ENCODE peak calls at places on chromosome X, in eight cellular contexts. K is colonic mucosa, P is astrocyte, X is IMR-90, A is PC-3, J is cardiac muscle cell, T is HCT116, W is endothelial cell of umbilical vein. I is an unnamed sample. For H3K4me1 and H3K9me3, the result is how much of the 10 kb centered on the place peaks cover.

GRCh38 chrX:121389976-121390709 is 342.7 kb downstream of the GLUD2 start:
- DNase-seq in K (peak), P (peak), X (no peak), A (peak), J (no peak), T (peak), W (no peak), I (peak)

GRCh38 chrX:139881130-139881529 is 51.7 kb downstream of the ATP11C start:
- DNase-seq in K (no peak), P (peak), X (peak), A (no peak), J (no peak), T (peak), W (no peak), I (peak)

GRCh38 chrX:9612146-9612505 is 147.3 kb downstream of the TBL1X start:
- DNase-seq in K (no peak), P (no peak), X (no peak), A (no peak), J (no peak), T (no peak), W (no peak), I (no peak)

GRCh38 chrX:103467870-103468269 is 51.4 kb downstream of the RAB40A start:
- DNase-seq in K (no peak), P (no peak), X (no peak), A (no peak), J (no peak), T (no peak), W (no peak), I (no peak)

GRCh38 chrX:153327561-153327960 is 6.0 kb upstream of the PNMA6F start:
- DNase-seq in K (no peak), P (no peak), X (no peak), A (no peak), J (no peak), T (no peak), W (no peak), I (no peak)

GRCh38 chrX:136531951-136532350 is at the start of gene VGLL1:
- DNase-seq in K (no peak), P (no peak), X (no peak), A (peak), J (no peak), T (no peak), W (no peak), I (no peak)

GRCh38 chrX:133921764-133922389 is 63.5 kb downstream of the GPC3 start:
- DNase-seq in K (peak), P (no peak), X (peak), A (peak), J (peak), T (peak), W (peak), I (peak)

GRCh38 chrX:22975786-22976185 is 24.0 kb upstream of the DDX53 start:
- DNase-seq in K (no peak), P (no peak), X (no peak), A (no peak), J (no peak), T (no peak), W (no peak), I (no peak)

GRCh38 chrX:155048997-155049619 is 21.8 kb downstream of the CMC4 start:
- DNase-seq in K (peak), P (no peak), X (peak), A (peak), J (peak), T (no peak), W (peak), I (peak)

GRCh38 chrX:49844622-49845021 is 15.5 kb downstream of the PAGE4 start:
- DNase-seq in K (no peak), P (no peak), X (no peak), A (no peak), J (no peak), T (no peak), W (no peak), I (no peak)

GRCh38 chrX:71302461-71303213 is 1.1 kb downstream of the ITGB1BP2 start:
- DNase-seq in K (no peak), P (peak), X (peak), A (peak), J (no peak), T (no peak), W (peak), I (no peak)

GRCh38 chrX:135528756-135529155 is 8.3 kb downstream of the INTS6L start:
- DNase-seq in K (no peak), P (no peak), X (no peak), A (no peak), J (no peak), T (no peak), W (no peak), I (no peak)

GRCh38 chrX:87518504-87518903 is 902 bp downstream of the KLHL4 start:
- DNase-seq in K (no peak), P (peak), X (peak), A (peak), J (peak), T (no peak), W (peak), I (no peak)

GRCh38 chrX:11064851-11065600 is 46.1 kb upstream of the HCCS start:
- DNase-seq in K (no peak), P (peak), X (peak), A (peak), J (no peak), T (no peak), W (no peak), I (peak)

GRCh38 chrX:15915959-15916703 is 61.5 kb upstream of the AP1S2 start:
- DNase-seq in K (no peak), P (peak), X (peak), A (no peak), J (no peak), T (no peak), W (no peak), I (no peak)

GRCh38 chrX:4706961-4707360 is 993.5 kb upstream of the PRKX start:
- DNase-seq in K (no peak), P (no peak), X (no peak), A (no peak), J (no peak), T (no peak), W (no peak), I (no peak)

GRCh38 chrX:132774312-132774711 is 184.1 kb downstream of the HS6ST2 start:
- DNase-seq in K (no peak), P (no peak), X (no peak), A (peak), J (no peak), T (no peak), W (no peak), I (no peak)

GRCh38 chrX:109619816-109620215 is 5.2 kb downstream of the KCNE5 start:
- DNase-seq in K (no peak), P (no peak), X (no peak), A (no peak), J (no peak), T (no peak), W (no peak), I (no peak)

GRCh38 chrX:110086916-110087484 is 84.1 kb downstream of the TMEM164 start:
- DNase-seq in K (no peak), P (peak), X (peak), A (peak), J (no peak), T (peak), W (peak), I (peak)

GRCh38 chrX:118718737-118719136 is 8.7 kb upstream of the IL13RA1 start:
- DNase-seq in K (no peak), P (no peak), X (no peak), A (no peak), J (no peak), T (no peak), W (no peak), I (no peak)

GRCh38 chrX:137052641-137053235 is 18.9 kb upstream of the GPR101 start:
- DNase-seq in K (no peak), P (no peak), X (no peak), A (peak), J (no peak), T (no peak), W (no peak), I (no peak)

GRCh38 chrX:3651272-3651671 is 62.2 kb downstream of the PRKX start:
- DNase-seq in K (no peak), P (no peak), X (peak), A (peak), J (peak), T (peak), W (peak), I (peak)

GRCh38 chrX:120308558-120308957 is 2.7 kb downstream of the TMEM255A start:
- DNase-seq in K (no peak), P (no peak), X (no peak), A (no peak), J (peak), T (no peak), W (no peak), I (no peak)

GRCh38 chrX:9433596-9433995 is 31.3 kb upstream of the TBL1X start:
- DNase-seq in K (no peak), P (peak), X (no peak), A (no peak), J (no peak), T (no peak), W (no peak), I (no peak)

GRCh38 chrX:18973527-18974192 is 10.3 kb downstream of the PHKA2 start:
- DNase-seq in K (peak), P (no peak), X (no peak), A (peak), J (no peak), T (no peak), W (no peak), I (no peak)

GRCh38 chrX:154735695-154736393 is 15.0 kb downstream of the GAB3 start:
- DNase-seq in K (no peak), P (peak), X (peak), A (peak), J (no peak), T (no peak), W (peak), I (peak)

GRCh38 chrX:100663651-100664050 is 19.7 kb downstream of the SRPX2 start:
- DNase-seq in K (no peak), P (no peak), X (no peak), A (no peak), J (no peak), T (no peak), W (no peak), I (no peak)

GRCh38 chrX:1385251-1385794 is 6.6 kb downstream of the SLC25A6 start:
- DNase-seq in K (no peak), P (no peak), X (no peak), A (no peak), J (no peak), T (no peak), W (no peak), I (no peak)

GRCh38 chrX:129932792-129933321 is 26.9 kb downstream of the UTP14A start:
- DNase-seq in K (peak), P (no peak), X (no peak), A (peak), J (no peak), T (no peak), W (no peak), I (peak)

GRCh38 chrX:56978172-56978571 is 17.2 kb downstream of the SPIN3 start:
- DNase-seq in K (peak), P (peak), X (peak), A (peak), J (peak), T (peak), W (peak), I (peak)

GRCh38 chrX:153922932-153923857 is 2.9 kb downstream of the ARHGAP4 start:
- DNase-seq in K (peak), P (peak), X (peak), A (peak), J (no peak), T (no peak), W (peak), I (peak)

GRCh38 chrX:9955506-9955905 is 11.7 kb upstream of the CLDN34 start:
- DNase-seq in K (no peak), P (peak), X (peak), A (no peak), J (no peak), T (no peak), W (no peak), I (peak)

GRCh38 chrX:119573222-119573621 is 1.1 kb upstream of the UBE2A start:
- DNase-seq in K (no peak), P (no peak), X (no peak), A (no peak), J (no peak), T (no peak), W (no peak), I (no peak)

GRCh38 chrX:13502590-13502989 is 66.8 kb upstream of the EGFL6 start:
- DNase-seq in K (no peak), P (no peak), X (no peak), A (no peak), J (peak), T (no peak), W (peak), I (no peak)
- H3K4me3 ChIP-seq in K (no peak), P (no peak), X (no peak), A (no peak), J (no peak), T (no peak), W (no peak), I (no peak)

GRCh38 chrX:107675365-107675654 is 47.0 kb downstream of the PRPS1 start:
- DNase-seq in K (no peak), P (no peak), X (no peak), A (no peak), J (no peak), T (no peak), W (no peak), I (no peak)

GRCh38 chrX:107673401-107673800 is 45.1 kb downstream of the PRPS1 start:
- DNase-seq in K (no peak), P (no peak), X (no peak), A (no peak), J (no peak), T (no peak), W (no peak), I (no peak)

GRCh38 chrX:107673933-107674479 is 45.7 kb downstream of the PRPS1 start:
- DNase-seq in K (peak), P (peak), X (no peak), A (no peak), J (no peak), T (no peak), W (peak), I (peak)

GRCh38 chrX:107675823-107676555 is 47.7 kb downstream of the PRPS1 start:
- DNase-seq in K (no peak), P (no peak), X (peak), A (no peak), J (no peak), T (no peak), W (no peak), I (peak)

DNA sequence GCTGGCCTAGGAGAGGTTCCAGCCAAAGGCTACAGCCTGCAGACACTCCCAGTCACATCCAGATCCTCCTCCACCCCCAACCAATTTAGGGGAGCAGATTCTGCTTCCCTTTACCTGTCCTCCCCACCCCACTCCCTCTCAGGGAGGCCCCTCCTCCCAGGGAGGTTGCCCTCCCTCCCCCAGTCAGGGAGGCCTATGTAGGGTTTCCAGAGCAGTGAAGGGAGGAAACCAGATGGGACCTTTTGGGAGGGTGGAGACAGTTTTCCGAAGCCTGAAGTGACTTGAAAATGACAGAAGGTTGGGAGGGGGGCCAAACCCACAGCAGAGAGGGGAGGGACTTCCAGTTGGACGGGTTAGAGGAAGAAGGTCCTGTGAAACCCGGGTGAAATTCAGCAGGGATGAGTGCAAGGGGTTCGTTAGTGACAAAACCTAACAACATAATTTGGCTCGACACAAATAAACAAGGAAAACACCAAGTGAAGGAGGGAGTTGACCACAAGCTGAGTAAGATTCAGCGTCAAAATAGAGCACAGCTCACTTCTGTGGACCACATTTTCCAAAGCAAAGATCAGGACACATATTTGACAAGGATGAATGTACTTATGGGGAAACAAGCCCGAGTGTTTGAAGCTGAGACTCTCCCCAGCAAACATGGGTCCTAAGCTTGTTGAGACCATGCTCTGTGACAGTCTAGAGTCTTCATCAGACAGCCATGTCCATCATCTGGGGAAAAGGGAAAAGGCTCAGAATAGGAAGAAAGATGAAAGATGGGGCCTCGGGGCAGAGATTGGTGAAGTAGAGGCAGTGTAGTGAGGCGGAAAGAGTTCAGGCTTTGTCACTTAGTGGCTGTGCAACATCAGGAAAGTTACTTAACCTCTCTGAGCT is 46.4 kb downstream of the PRPS1 start:
- DNase-seq in K (peak), P (peak), X (no peak), A (no peak), J (no peak), T (no peak), W (no peak), I (peak)
- H3K4me1 ChIP-seq in K (under half), P (under half), X (under half), A (under half), J (under half), T (half or more), W (under half), I (under half)

DNA sequence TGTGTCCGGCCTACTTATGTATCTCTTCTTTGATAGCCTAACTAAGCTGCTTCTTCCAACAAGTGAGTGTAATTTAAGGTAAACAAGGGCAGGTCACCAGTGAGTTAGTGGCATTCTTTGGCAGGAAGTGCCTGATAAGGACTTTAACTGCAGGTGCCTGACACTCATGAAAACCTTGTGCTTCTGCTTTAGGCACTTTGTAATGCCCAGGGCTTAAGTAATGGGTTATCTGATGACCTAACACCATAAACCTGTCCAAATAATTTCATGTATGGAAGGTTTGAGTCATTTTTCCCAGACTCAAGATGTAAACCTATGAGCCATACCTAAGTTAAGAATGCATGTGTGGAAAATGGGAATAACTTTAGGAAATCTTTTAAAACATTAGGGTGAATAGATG is 43.0 kb downstream of the BCOR start:
- DNase-seq in K (no peak), P (peak), X (peak), A (peak), J (no peak), T (no peak), W (peak), I (no peak)
- H3K9me3 ChIP-seq in K (under half), P (under half), X (under half), A (under half), J (under half), T (under half), W (under half), I (under half)

DNA sequence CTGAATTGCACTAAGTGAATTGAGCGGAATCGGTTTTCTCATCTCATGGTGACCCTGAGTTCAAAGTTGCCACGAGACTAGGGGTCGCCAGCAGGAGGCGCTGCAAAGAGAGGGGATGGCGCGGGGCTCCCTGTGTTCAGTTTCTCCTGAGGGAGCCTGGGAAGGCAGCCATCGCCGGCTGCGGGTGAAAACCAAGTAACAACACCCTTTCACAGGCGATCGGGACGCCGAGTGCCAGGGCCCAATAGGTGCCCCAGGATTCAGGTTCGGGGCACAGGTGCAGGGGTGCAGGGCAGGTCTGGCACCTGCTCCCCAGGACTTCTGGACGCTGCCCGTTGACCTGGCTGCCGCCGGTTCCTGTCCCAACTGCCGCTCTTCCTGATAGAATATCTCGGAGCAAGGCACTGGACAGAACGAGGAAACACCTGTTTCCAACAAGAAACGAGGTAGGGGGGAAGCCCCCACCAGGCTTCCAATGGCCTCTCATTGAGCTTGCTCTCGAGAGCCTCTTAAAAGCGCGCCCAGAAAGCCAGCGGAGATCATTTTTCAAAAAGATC is 1.1 kb upstream of the FGF16 start:
- DNase-seq in K (peak), P (no peak), X (no peak), A (no peak), J (no peak), T (no peak), W (peak), I (peak)
- H3K4me3 ChIP-seq in K (peak), P (peak), X (no peak), A (no peak), J (peak), T (no peak), W (no peak), I (peak)

DNA sequence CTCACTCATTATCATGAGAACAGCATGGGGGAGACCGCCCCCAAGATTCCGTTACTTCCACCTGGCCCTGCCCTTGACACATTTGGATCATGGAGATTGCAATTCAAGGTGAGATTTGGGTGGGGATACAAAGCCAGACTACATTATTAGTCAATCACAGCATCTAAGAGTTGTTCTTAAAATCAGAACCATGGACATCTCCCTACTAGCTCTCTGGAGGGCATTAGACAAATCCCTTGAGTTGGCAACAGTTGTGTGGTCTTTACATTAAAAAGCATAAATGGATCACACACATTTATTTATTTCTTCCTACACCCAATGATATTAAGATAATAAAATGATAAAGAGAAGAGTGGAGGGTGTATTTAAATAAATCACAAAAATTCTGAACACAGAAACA is 262.8 kb upstream of the VCX start:
- DNase-seq in K (no peak), P (no peak), X (no peak), A (no peak), J (peak), T (no peak), W (no peak), I (no peak)
- H3K4me1 ChIP-seq in K (under half), P (under half), X (under half), A (under half), J (under half), T (under half), W (under half), I (under half)

DNA sequence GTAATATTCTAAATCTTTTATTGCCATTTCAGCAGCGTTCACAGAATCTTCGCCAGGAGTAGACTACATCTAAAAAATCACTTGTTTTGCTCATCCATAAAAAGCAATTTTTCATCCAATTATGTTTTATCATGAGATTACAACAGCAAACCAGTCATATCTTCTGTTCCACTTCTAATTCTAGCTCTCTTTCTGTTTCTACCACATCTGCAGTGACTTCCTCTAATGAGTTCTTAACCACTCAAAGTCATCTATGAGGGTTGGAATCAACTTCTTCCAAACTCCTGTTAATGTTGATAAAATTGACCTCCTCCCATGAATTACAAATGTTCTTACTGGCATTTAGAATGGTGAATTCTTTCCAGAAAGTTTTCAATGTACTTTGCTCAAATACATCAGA is 174.4 kb upstream of the BRWD3 start:
- DNase-seq in K (no peak), P (no peak), X (no peak), A (no peak), J (no peak), T (no peak), W (no peak), I (no peak)
- H3K9me3 ChIP-seq in K (under half), P (under half), X (under half), A (under half), J (under half), T (under half), W (under half), I (under half)